ENCODE peak calls at places on chromosomes 3 and 15, in five cellular contexts. E is A549, I is WTC11, H is HepG2, U is endothelial cell of umbilical vein. D is an unnamed sample.
A peak's percentile ranks its signal among the peaks of the same experiment; 100 is the strongest.

GRCh38 chr3:150410311-150411105 is 2.4 kb downstream of the TSC22D2 start:
- DNase-seq in E (peak; percentile 41), I (peak; percentile 15), U (peak; percentile 46), H (no peak), D (no peak)

GRCh38 chr3:127589600-127590281 is 792 bp downstream of the TPRA1 start:
- DNase-seq in H (no peak), U (peak; percentile 27), I (peak; percentile 33), E (no peak), D (no peak)

GRCh38 chr15:78434134-78434533 is 3.9 kb upstream of the IREB2 start:
- DNase-seq in I (no peak), H (no peak), U (no peak), E (no peak), D (no peak)

GRCh38 chr3:17945799-17946381 is 203.5 kb upstream of the TBC1D5 start:
- DNase-seq in U (no peak), I (no peak), H (no peak), E (no peak), D (no peak)

GRCh38 chr3:107956991-107957467 is 133.8 kb downstream of the CD47 start:
- DNase-seq in E (no peak), I (no peak), H (no peak), U (peak; percentile 81), D (no peak)

GRCh38 chr3:113847664-113848461 is 9.3 kb downstream of the GRAMD1C start:
- DNase-seq in E (no peak), U (no peak), H (no peak), I (no peak), D (no peak)

GRCh38 chr3:126540342-126540849 is 16.4 kb downstream of the CHST13 start:
- DNase-seq in U (peak; percentile 11), H (no peak), I (no peak), E (peak; percentile 33), D (no peak)

GRCh38 chr15:99562238-99562637 is 3.5 kb upstream of the MEF2A start:
- DNase-seq in E (no peak), I (no peak), U (no peak), H (no peak), D (no peak)

GRCh38 chr3:27939940-27940339 is 217.8 kb upstream of the EOMES start:
- DNase-seq in E (no peak), H (peak; percentile 12), U (no peak), I (no peak), D (peak; percentile 34)

GRCh38 chr15:42729409-42729808 is 7.5 kb downstream of the CDAN1 start:
- DNase-seq in H (no peak), E (no peak), U (no peak), I (no peak), D (peak; percentile 41)

GRCh38 chr3:21551019-21551418 is 200.0 kb downstream of the ZNF385D start:
- DNase-seq in H (peak; percentile 1), I (no peak), U (no peak), E (peak; percentile 22), D (no peak)

GRCh38 chr3:186932281-186933181 is 2.2 kb downstream of the ST6GAL1 start:
- DNase-seq in U (peak; percentile 96), H (no peak), E (no peak), I (no peak), D (no peak)

GRCh38 chr15:100890850-100891249 is 11.2 kb downstream of the ALDH1A3 start:
- DNase-seq in I (no peak), H (no peak), U (no peak), E (no peak), D (no peak)

GRCh38 chr3:62365311-62366092 is 7.8 kb downstream of the FEZF2 start:
- DNase-seq in E (no peak), I (no peak), H (no peak), U (no peak), D (no peak)

GRCh38 chr3:160331127-160331937 is 67.7 kb downstream of the IFT80 start:
- DNase-seq in U (peak; percentile 69), E (peak; percentile 69), H (peak; percentile 86), I (no peak), D (no peak)

GRCh38 chr3:170485696-170486095 is 67.0 kb downstream of the CLDN11 start:
- DNase-seq in I (no peak), H (no peak), U (no peak), E (no peak), D (no peak)

GRCh38 chr3:10004960-10005564 is 18.4 kb upstream of the EMC3 start:
- DNase-seq in U (no peak), H (peak; percentile 87), I (no peak), E (no peak), D (no peak)

GRCh38 chr3:158678687-158679086 is 6.2 kb upstream of the LXN start:
- DNase-seq in I (no peak), H (no peak), U (no peak), E (no peak), D (no peak)

GRCh38 chr15:67928666-67929065 is 88.8 kb upstream of the RNU6-1 start:
- DNase-seq in I (no peak), E (no peak), U (no peak), H (no peak), D (no peak)

GRCh38 chr15:82792068-82792467 is 13.8 kb downstream of the FSD2 start:
- DNase-seq in U (no peak), I (no peak), E (no peak), H (no peak), D (no peak)

GRCh38 chr3:52229656-52230055 is 4.2 kb upstream of the TLR9 start:
- DNase-seq in I (no peak), U (no peak), E (no peak), H (no peak), D (no peak)

GRCh38 chr3:179967622-179968021 is 69.1 kb downstream of the PEX5L start:
- DNase-seq in H (no peak), I (no peak), U (no peak), E (no peak), D (no peak)

GRCh38 chr15:41011055-41011815 is 58.0 kb downstream of the CHAC1 start:
- DNase-seq in I (no peak), H (no peak), U (peak; percentile 51), E (no peak), D (no peak)

GRCh38 chr15:41018534-41018933 is 65.3 kb downstream of the CHAC1 start:
- DNase-seq in H (no peak), U (peak; percentile 90), E (peak; percentile 16), I (no peak), D (no peak)

GRCh38 chr15:41010335-41010734 is 57.1 kb downstream of the CHAC1 start:
- DNase-seq in I (no peak), H (no peak), U (no peak), E (no peak), D (no peak)

GRCh38 chr15:41017051-41017735 is 63.9 kb downstream of the CHAC1 start:
- DNase-seq in U (peak; percentile 61), I (no peak), H (no peak), E (no peak), D (no peak)

GRCh38 chr15:41013698-41014414 is 60.6 kb downstream of the CHAC1 start:
- DNase-seq in I (no peak), E (no peak), U (no peak), H (no peak), D (no peak)
- TF ChIP-seq JUN in I (no peak), E (no peak), U (no peak), H (no peak), D (no peak)

DNA sequence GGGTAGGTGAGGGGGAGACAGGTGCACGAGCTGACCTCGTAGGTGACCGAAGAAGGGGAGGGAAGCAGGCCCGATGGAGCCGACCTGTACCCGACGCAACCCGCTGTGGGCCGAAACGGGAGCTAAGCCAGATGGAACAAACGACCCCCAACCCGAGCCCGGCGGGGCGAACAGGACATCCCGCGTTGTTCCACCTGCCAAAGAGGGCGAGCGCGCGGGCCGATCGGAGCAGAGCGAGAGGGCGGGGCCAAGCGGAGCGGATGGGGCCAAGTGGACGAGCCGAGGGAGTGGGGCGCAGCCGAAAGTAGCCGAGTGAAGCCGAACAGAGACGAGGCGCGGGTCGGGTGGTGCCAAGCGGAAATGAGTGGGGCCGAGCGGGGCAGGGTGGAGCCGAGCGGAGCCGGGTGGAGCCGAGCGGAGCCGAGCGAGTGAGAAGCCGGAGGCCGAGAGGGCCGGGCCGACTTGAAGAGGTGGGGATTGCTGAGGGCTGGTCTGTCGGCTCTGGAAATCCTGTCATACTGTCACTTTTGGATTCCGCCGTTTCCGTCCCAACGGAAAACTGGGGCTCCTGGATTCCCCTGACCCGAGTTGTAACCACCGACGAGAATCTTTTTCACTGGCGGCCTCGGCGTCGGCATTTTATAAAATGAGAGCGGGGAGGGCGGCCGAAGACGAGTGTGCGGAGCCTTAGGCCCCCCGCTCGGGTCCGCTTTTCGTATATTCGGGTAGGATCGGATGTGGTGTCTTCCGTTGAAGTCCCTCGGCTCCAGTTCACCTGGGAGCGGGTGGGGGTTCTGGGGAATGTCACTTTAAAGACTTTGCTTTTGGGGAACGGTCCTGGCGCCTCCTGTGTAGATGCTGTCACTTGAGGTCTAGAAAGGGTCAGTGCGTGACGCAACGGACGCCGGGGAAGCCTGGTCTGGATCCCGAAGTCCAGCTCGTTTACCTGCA is 15.6 kb upstream of the WNT7A start:
- DNase-seq in U (peak; percentile 91), E (peak; percentile 82), H (peak; percentile 69), I (peak; percentile 98), D (peak; percentile 82)
- TF ChIP-seq JUN in U (no peak), E (no peak), H (no peak), I (no peak), D (no peak)

DNA sequence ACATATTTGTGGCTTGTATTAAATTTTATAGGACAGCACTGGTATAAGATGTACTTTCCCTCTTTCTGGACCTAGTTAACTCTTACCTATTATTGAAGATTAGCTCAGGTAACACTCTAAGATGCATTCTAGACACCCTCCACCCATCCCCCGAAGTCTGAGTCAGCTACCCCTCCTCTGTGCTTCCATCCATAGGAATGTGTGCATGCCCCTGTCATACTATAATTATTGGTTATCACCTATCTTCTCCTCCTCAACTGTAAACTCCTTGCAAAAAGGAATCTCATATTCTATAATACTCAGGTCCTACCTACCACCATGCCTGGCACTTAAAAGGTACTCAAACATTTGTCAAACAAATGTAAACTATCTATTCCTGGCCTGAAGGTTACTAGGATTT is 3.0 kb downstream of the PEAK1 start:
- DNase-seq in I (no peak), H (no peak), U (no peak), E (no peak), D (no peak)
- TF ChIP-seq JUN in I (no peak), H (no peak), U (no peak), E (no peak), D (no peak)

GRCh38 chr15:29530966-29531365 is 261.3 kb upstream of the NSMCE3 start:
- DNase-seq in U (no peak), H (no peak), E (no peak), I (no peak), D (no peak)

GRCh38 chr15:29535952-29536351 is 266.3 kb upstream of the NSMCE3 start:
- DNase-seq in I (no peak), H (no peak), U (no peak), E (no peak), D (no peak)

GRCh38 chr15:29533667-29534066 is 264.0 kb upstream of the NSMCE3 start:
- DNase-seq in E (no peak), U (peak; percentile 9), I (peak; percentile 26), H (no peak), D (peak; percentile 17)

GRCh38 chr15:29538110-29538509 is 268.5 kb upstream of the NSMCE3 start:
- DNase-seq in I (no peak), E (peak; percentile 27), H (no peak), U (no peak), D (no peak)

DNA sequence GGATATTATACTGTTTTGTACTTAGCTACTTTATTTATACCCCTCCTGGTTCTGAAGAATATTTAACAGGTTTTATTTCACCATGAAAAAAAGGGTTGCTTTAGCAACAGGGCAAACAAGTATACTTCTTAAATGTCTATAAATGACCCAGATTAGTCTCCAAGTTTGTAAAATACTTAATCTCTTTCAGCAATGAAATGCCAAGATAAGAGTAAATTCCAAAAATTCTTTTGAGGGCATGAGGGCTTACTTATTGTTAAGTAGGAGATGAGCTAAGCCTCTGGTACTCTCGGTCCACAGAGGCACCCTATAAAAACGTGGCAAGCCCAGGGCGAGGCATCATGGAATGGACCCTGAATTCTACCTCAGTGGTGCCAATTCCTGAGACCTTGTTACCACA is 264.8 kb upstream of the NSMCE3 start:
- DNase-seq in H (no peak), U (no peak), E (peak; percentile 35), I (no peak), D (no peak)
- TF ChIP-seq JUN in H (no peak), U (no peak), E (no peak), I (no peak), D (no peak)

D was measured in H1.